ENCODE peak calls at places on chromosomes 1 and 21, in four cellular contexts. D is HepG2, G is K562, S is GM12878. K is an unnamed sample.

GRCh38 chr21:17498586-17498985 is 14.3 kb upstream of the CXADR start:
- DNase-seq in D (no peak), G (no peak), S (no peak), K (no peak)

GRCh38 chr1:198873696-198874230 is 234.9 kb downstream of the PTPRC start:
- DNase-seq in D (no peak), G (no peak), S (no peak), K (no peak)

GRCh38 chr1:151779852-151780251 is 10.4 kb downstream of the TDRKH start:
- DNase-seq in D (no peak), G (no peak), S (no peak), K (no peak)

GRCh38 chr1:3211996-3212395 is 143.0 kb downstream of the PRDM16 start:
- DNase-seq in D (no peak), G (no peak), S (no peak), K (no peak)

GRCh38 chr1:236491469-236492136 is 32.2 kb upstream of the LGALS8 start:
- DNase-seq in D (peak; percentile 66), G (no peak), S (no peak), K (no peak)

GRCh38 chr1:119946724-119947123 is 50.4 kb upstream of the ADAM30 start:
- DNase-seq in D (no peak), G (no peak), S (no peak), K (no peak)

GRCh38 chr1:180040034-180040433 is 85.4 kb downstream of the CEP350 start:
- DNase-seq in D (no peak), G (no peak), S (no peak), K (no peak)

GRCh38 chr1:212667223-212668139 is 32.2 kb downstream of the BATF3 start:
- DNase-seq in D (peak; percentile 42), G (peak; percentile 27), S (no peak), K (no peak)

GRCh38 chr1:85884372-85885035 is 176.3 kb upstream of the ZNHIT6 start:
- DNase-seq in D (peak; percentile 14), G (peak; percentile 0), S (no peak), K (peak; percentile 42)

GRCh38 chr1:99305626-99306025 is 41.3 kb downstream of the PLPPR4 start:
- DNase-seq in D (no peak), G (no peak), S (no peak), K (no peak)

GRCh38 chr1:106608836-106609235 is 447.6 kb upstream of the PRMT6 start:
- DNase-seq in D (no peak), G (no peak), S (no peak), K (no peak)

GRCh38 chr1:244963231-244963826 is 99.0 kb upstream of the HNRNPU start:
- DNase-seq in D (no peak), G (peak; percentile 51), S (no peak), K (no peak)

GRCh38 chr1:155000475-155000724 is 2.2 kb upstream of the ZBTB7B start:
- DNase-seq in D (no peak), G (no peak), S (no peak), K (no peak)

GRCh38 chr1:171152533-171152932 is 32.6 kb upstream of the FMO2 start:
- DNase-seq in D (no peak), G (no peak), S (no peak), K (no peak)

GRCh38 chr1:90926971-90927370 is 94.9 kb downstream of the ZNF644 start:
- DNase-seq in D (no peak), G (no peak), S (no peak), K (no peak)

GRCh38 chr1:90925928-90926869 is 95.6 kb downstream of the ZNF644 start:
- DNase-seq in D (peak; percentile 23), G (peak; percentile 76), S (no peak), K (peak; percentile 17)

GRCh38 chr1:90922996-90923395 is 98.8 kb downstream of the ZNF644 start:
- DNase-seq in D (no peak), G (no peak), S (no peak), K (no peak)

GRCh38 chr1:90922202-90922601 is 99.6 kb downstream of the ZNF644 start:
- DNase-seq in D (no peak), G (no peak), S (no peak), K (no peak)

DNA sequence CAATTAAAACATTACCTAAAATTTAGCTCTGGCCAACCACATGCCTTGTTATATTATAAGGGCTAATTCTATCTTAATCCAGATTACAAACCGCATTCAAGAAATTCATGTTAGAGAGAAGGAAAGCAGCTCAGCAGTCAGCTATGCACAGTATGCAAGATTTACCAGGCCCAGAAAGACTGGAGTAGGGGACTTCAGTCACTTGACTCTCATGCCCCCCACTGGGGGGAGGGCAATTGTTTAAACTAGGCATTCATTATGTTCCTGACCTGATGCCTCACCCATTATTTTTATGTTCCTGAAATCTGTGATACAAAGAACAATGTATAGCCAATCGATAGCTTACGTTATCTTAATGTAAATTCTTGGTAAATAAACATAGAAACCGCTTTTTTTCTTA is 96.9 kb downstream of the ZNF644 start:
- DNase-seq in D (no peak), G (no peak), S (no peak), K (peak; percentile 28)
- TF ChIP-seq FOXM1 in D (no peak), G (no peak), S (no peak), K (no peak)

GRCh38 chr1:53049574-53049967 is 12.4 kb upstream of the PODN start:
- DNase-seq in D (no peak), G (no peak), S (no peak), K (no peak)
- TF ChIP-seq FOXK2 in D (no peak), G (no peak), S (no peak), K (no peak)

GRCh38 chr21:27101533-27101932 is 134.6 kb upstream of the ADAMTS5 start:
- DNase-seq in D (no peak), G (no peak), S (no peak), K (no peak)

GRCh38 chr21:27108228-27108627 is 141.3 kb upstream of the ADAMTS5 start:
- DNase-seq in D (no peak), G (no peak), S (no peak), K (no peak)

GRCh38 chr21:27104749-27105439 is 138.0 kb upstream of the ADAMTS5 start:
- DNase-seq in D (no peak), G (no peak), S (no peak), K (no peak)
- TF ChIP-seq FOXM1 in D (no peak), G (no peak), S (no peak), K (no peak)

DNA sequence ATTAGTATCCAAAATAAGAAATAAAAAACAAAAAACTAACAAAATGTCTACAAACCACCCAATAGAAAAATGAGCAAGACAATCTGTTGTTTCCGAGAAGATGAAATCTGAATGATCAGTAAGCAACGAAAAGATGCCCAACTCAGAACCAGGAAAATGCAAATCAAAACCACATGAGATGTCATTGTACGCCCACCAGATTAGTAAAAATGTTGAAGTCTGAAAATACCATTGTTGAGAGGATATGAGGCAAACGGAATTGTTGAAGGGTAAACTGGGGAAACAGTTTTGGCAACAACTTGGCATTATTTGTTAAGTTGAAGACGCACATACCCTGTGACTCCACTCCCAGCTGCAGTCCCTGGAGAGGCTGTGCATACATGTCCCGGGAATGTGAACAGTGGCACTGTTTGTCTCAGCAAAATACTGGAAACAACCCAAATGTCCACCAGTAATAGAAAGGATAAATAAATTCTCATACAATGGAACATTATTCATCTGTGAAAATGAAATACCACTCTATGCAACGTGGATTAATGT is 10.6 kb downstream of the ZBTB17 start:
- DNase-seq in D (no peak), G (no peak), S (peak; percentile 82), K (no peak)
- TF ChIP-seq FOXK2 in D (no peak), G (no peak), S (no peak), K (no peak)

GRCh38 chr1:192794768-192795035 is 14.1 kb upstream of the RGS2 start:
- DNase-seq in D (no peak), G (no peak), S (no peak), K (no peak)
- TF ChIP-seq FOXM1 in D (no peak), G (no peak), S (no peak), K (no peak)

DNA sequence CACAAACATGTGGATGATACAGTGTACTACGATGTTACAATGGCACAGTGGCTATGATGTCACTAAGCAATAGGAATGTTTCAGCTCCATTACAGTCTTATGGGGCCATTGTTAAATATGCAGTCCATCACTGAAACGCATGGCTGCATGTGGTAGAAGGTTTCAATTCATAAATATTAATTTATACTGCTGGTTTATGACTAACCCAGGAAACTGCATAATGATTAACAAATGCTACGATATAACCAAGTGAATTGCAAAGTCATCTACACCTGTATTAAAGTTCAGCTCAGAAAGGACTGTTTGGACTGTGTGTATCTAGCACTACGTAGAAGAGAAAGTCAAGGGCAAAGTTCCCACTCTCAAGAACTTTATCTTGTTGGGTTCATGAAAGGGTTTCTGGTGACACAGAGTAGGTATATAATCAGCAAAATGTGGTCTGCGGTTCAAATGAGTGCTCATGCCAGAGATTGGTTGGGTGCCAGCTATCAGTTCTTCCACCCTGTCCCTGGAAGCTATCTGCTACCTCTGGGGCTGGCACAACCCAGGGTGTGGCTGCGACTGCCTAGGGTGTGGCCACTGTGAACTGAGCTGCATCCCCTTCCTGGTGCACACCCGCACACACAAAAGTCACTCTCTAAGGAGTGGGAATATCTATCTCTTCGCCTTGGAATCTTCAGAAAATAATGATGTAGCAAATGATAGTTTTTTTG is 14.8 kb downstream of the MGST3 start:
- DNase-seq in D (peak; percentile 57), G (peak; percentile 65), S (no peak), K (no peak)
- TF ChIP-seq FOXK2 in D (no peak), G (no peak), S (no peak), K (no peak)

GRCh38 chr1:181676269-181676668 is 193.0 kb downstream of the CACNA1E start:
- DNase-seq in D (peak; percentile 23), G (peak; percentile 30), S (peak; percentile 11), K (peak; percentile 59)
- TF ChIP-seq FOXM1 in D (no peak), G (no peak), S (no peak), K (no peak)

DNA sequence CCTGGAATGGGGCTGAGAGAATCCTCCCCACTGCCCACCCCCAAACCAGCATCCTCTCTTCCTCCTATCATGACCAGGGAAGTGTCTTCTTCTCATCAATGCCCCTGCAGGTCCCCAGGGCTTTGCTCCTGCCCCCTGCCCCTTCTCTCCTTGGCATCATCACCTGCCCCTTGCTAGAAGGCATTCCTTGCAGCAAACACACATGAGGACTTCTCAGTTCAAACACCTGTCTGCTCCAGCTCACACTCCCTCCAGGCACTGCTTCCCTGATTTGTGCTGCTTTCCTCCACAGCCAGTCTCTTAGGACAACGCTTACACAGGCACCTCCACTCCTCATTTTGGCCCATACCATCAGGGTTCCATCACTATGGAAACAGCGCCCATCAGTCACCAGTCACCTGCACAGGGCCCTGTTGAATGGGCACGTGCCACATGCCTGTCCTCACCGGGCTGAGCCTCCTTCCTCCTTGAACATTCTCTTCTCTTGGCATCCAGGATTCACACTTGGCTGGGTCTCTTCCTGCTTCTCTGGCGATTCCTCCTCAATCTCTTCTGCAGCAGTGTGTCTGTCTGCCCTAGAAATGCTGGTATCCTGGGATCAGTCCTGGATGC is 81.9 kb upstream of the EDN2 start:
- DNase-seq in D (no peak), G (no peak), S (no peak), K (no peak)
- TF ChIP-seq FOXK2 in D (no peak), G (no peak), S (no peak), K (no peak)

K was measured in HEK293T.